ENCODE peak calls at places on chromosomes 2 and 18, in six cellular contexts. One of them, this sample, is unnamed.

GRCh38 chr2:23487735-23488492 is 102.9 kb downstream of the KLHL29 start:
- DNase-seq in HepG2: no peak
- DNase-seq in K562: no peak
- DNase-seq in HCT116: peak
- DNase-seq in WTC11: no peak
- DNase-seq in H1: no peak
- DNase-seq in this sample: no peak

GRCh38 chr18:48902023-48902855 is 48.5 kb downstream of the SMAD7 start:
- DNase-seq in HepG2: peak
- DNase-seq in K562: peak
- DNase-seq in HCT116: peak
- DNase-seq in WTC11: no peak
- DNase-seq in H1: no peak
- DNase-seq in this sample: no peak

GRCh38 chr2:83572400-83572799 is 886.7 kb downstream of the SUCLG1 start:
- DNase-seq in HepG2: no peak
- DNase-seq in K562: no peak
- DNase-seq in HCT116: no peak
- DNase-seq in WTC11: no peak
- DNase-seq in H1: no peak
- DNase-seq in this sample: no peak

GRCh38 chr2:8623576-8623957 is 58.3 kb upstream of the ID2 start:
- DNase-seq in HepG2: no peak
- DNase-seq in K562: no peak
- DNase-seq in HCT116: no peak
- DNase-seq in WTC11: no peak
- DNase-seq in H1: no peak
- DNase-seq in this sample: no peak

GRCh38 chr2:88692187-88692586 is 714 bp downstream of the RPIA start:
- DNase-seq in HepG2: peak
- DNase-seq in K562: peak
- DNase-seq in HCT116: no peak
- DNase-seq in WTC11: peak
- DNase-seq in H1: peak
- DNase-seq in this sample: no peak

GRCh38 chr2:37783545-37783944 is 112.1 kb upstream of the CDC42EP3 start:
- DNase-seq in HepG2: no peak
- DNase-seq in K562: no peak
- DNase-seq in HCT116: no peak
- DNase-seq in WTC11: no peak
- DNase-seq in H1: no peak
- DNase-seq in this sample: no peak

GRCh38 chr2:39128919-39129391 is 8.1 kb upstream of the SOS1 start:
- DNase-seq in HepG2: peak
- DNase-seq in K562: no peak
- DNase-seq in HCT116: no peak
- DNase-seq in WTC11: no peak
- DNase-seq in H1: no peak
- DNase-seq in this sample: peak

GRCh38 chr2:113780472-113780871 is 24.0 kb upstream of the SLC35F5 start:
- DNase-seq in HepG2: no peak
- DNase-seq in K562: no peak
- DNase-seq in HCT116: no peak
- DNase-seq in WTC11: no peak
- DNase-seq in H1: no peak
- DNase-seq in this sample: no peak

GRCh38 chr18:10015288-10015701 is 101.5 kb downstream of the VAPA start:
- DNase-seq in HepG2: no peak
- DNase-seq in K562: no peak
- DNase-seq in HCT116: no peak
- DNase-seq in WTC11: no peak
- DNase-seq in H1: no peak
- DNase-seq in this sample: no peak

GRCh38 chr18:48792141-48792540 is 158.6 kb downstream of the SMAD7 start:
- DNase-seq in HepG2: no peak
- DNase-seq in K562: no peak
- DNase-seq in HCT116: no peak
- DNase-seq in WTC11: no peak
- DNase-seq in H1: no peak
- DNase-seq in this sample: no peak

GRCh38 chr2:210167227-210167626 is 4.0 kb downstream of the KANSL1L start:
- DNase-seq in HepG2: no peak
- DNase-seq in K562: no peak
- DNase-seq in HCT116: no peak
- DNase-seq in WTC11: no peak
- DNase-seq in H1: no peak
- DNase-seq in this sample: no peak

DNA sequence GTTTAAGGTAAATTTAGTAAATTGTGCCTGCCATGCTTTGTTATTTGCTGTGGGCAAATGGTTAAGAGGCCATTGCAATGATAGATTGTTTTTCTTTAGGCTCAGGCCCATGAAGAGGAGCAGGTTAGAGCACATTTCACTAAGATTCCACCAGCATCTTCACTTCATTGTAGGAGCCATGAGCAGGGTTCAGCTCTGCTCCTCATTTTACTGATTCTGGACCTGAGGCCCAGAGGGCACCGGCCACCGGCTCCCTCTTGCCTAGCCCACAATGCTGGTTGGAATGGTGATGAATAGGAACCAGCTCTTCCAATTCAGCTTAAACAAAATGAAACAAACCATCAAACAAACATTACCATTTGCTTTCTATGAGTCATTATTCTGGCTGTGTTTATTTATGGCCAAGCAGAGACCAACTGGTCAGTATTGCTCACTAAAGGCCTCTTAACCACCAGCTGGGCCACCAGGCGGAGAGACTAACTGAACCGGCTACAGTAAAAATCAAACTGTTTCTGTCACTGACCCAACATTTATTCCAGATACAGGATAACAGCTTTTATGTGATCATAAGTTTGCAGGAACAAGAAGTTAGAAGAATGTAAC is 176.7 kb downstream of the MTX2 start:
- DNase-seq in HepG2: peak
- DNase-seq in K562: no peak
- DNase-seq in HCT116: no peak
- DNase-seq in WTC11: no peak
- DNase-seq in H1: no peak
- DNase-seq in this sample: no peak
- TF ChIP-seq ATF3 in HepG2: no peak
- TF ChIP-seq ATF3 in K562: no peak
- TF ChIP-seq ATF3 in HCT116: no peak
- TF ChIP-seq ATF3 in WTC11: no peak
- TF ChIP-seq ATF3 in H1: no peak
- TF ChIP-seq ATF3 in this sample: no peak

GRCh38 chr2:227462463-227462951 is 9.4 kb upstream of the AGFG1 start:
- DNase-seq in HepG2: no peak
- DNase-seq in K562: no peak
- DNase-seq in HCT116: no peak
- DNase-seq in WTC11: no peak
- DNase-seq in H1: no peak
- DNase-seq in this sample: no peak

GRCh38 chr2:227461878-227462462 is 10.0 kb upstream of the AGFG1 start:
- DNase-seq in HepG2: no peak
- DNase-seq in K562: no peak
- DNase-seq in HCT116: no peak
- DNase-seq in WTC11: no peak
- DNase-seq in H1: no peak
- DNase-seq in this sample: no peak

GRCh38 chr2:227460833-227461232 is 11.1 kb upstream of the AGFG1 start:
- DNase-seq in HepG2: no peak
- DNase-seq in K562: no peak
- DNase-seq in HCT116: no peak
- DNase-seq in WTC11: no peak
- DNase-seq in H1: no peak
- DNase-seq in this sample: no peak

GRCh38 chr2:227462972-227463931 is 8.7 kb upstream of the AGFG1 start:
- DNase-seq in HepG2: no peak
- DNase-seq in K562: no peak
- DNase-seq in HCT116: no peak
- DNase-seq in WTC11: no peak
- DNase-seq in H1: no peak
- DNase-seq in this sample: no peak

GRCh38 chr2:227460079-227460485 is 11.9 kb upstream of the AGFG1 start:
- DNase-seq in HepG2: no peak
- DNase-seq in K562: peak
- DNase-seq in HCT116: no peak
- DNase-seq in WTC11: no peak
- DNase-seq in H1: no peak
- DNase-seq in this sample: no peak
- TF ChIP-seq ATF3 in HepG2: no peak
- TF ChIP-seq ATF3 in K562: peak
- TF ChIP-seq ATF3 in HCT116: no peak
- TF ChIP-seq ATF3 in WTC11: no peak
- TF ChIP-seq ATF3 in H1: no peak
- TF ChIP-seq ATF3 in this sample: no peak

DNA sequence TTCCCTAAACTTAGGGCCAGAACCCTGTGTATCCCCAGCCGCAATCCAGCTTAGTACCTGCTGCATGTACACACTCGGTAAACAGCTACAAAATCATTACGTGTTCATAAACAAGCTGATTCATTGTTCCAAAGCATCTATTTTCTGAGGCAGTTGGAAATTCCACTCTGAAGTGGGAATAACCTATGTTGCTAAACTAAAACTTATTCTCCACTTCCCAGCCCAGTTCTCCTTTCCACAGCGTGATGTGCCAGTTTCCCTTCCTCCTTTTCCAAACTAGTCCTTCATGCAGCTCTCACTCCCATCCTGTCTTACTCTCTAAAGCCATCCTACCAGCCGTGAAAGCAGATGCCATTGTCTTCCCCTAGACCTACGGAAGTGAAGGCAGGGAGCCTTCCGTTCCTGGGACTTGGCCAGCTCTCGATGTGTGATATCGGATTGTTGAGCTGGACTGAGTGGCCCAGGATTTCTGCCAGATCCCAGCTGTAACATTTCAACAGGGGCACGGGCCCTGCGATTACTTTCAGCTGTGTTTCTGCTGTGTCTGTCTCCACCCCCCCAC is 100.7 kb downstream of the CRIM1 start:
- DNase-seq in HepG2: no peak
- DNase-seq in K562: no peak
- DNase-seq in HCT116: no peak
- DNase-seq in WTC11: no peak
- DNase-seq in H1: no peak
- DNase-seq in this sample: no peak
- TF ChIP-seq ATF3 in HepG2: no peak
- TF ChIP-seq ATF3 in K562: no peak
- TF ChIP-seq ATF3 in HCT116: no peak
- TF ChIP-seq ATF3 in WTC11: no peak
- TF ChIP-seq ATF3 in H1: no peak
- TF ChIP-seq ATF3 in this sample: no peak

DNA sequence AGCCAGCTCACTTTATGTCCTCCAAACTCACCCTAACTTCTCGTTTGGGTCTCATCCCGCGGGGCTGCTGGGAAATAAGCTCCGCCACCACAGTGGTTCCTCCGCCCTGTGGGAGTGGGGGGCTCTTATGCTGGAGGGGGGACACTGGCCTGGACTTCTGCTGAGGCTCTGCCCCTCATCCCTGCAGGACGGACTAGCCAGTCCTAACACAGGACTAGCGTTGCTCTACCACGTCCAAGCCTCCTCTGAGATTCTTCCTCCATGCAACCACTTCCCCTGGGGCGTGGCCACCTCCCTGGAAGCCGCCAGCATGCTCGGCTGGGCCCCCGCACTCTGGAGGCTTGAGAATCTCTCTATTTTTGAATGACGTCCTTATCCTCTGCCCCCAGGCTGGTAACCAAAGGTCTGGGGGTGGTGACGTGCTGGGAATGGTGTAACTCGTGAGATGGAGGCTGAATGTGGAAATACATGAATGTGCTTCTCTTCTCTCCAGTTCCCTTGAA is 896 bp upstream of the RAB17 start:
- DNase-seq in HepG2: no peak
- DNase-seq in K562: peak
- DNase-seq in HCT116: peak
- DNase-seq in WTC11: no peak
- DNase-seq in H1: no peak
- DNase-seq in this sample: no peak
- TF ChIP-seq ATF3 in HepG2: no peak
- TF ChIP-seq ATF3 in K562: no peak
- TF ChIP-seq ATF3 in HCT116: no peak
- TF ChIP-seq ATF3 in WTC11: no peak
- TF ChIP-seq ATF3 in H1: no peak
- TF ChIP-seq ATF3 in this sample: no peak

GRCh38 chr18:32576296-32576916 is 105.7 kb upstream of the GAREM1 start:
- DNase-seq in HepG2: peak
- DNase-seq in K562: no peak
- DNase-seq in HCT116: no peak
- DNase-seq in WTC11: peak
- DNase-seq in H1: no peak
- DNase-seq in this sample: no peak
- TF ChIP-seq ATF3 in HepG2: no peak
- TF ChIP-seq ATF3 in K562: no peak
- TF ChIP-seq ATF3 in HCT116: no peak
- TF ChIP-seq ATF3 in WTC11: no peak
- TF ChIP-seq ATF3 in H1: no peak
- TF ChIP-seq ATF3 in this sample: no peak

GRCh38 chr2:85718885-85719487 is 24.8 kb downstream of the GNLY start:
- DNase-seq in HepG2: no peak
- DNase-seq in K562: no peak
- DNase-seq in HCT116: no peak
- DNase-seq in WTC11: no peak
- DNase-seq in H1: no peak
- DNase-seq in this sample: no peak

GRCh38 chr2:85719609-85720240 is 25.6 kb downstream of the GNLY start:
- DNase-seq in HepG2: no peak
- DNase-seq in K562: no peak
- DNase-seq in HCT116: no peak
- DNase-seq in WTC11: no peak
- DNase-seq in H1: no peak
- DNase-seq in this sample: no peak

GRCh38 chr2:85718006-85718391 is 23.8 kb downstream of the GNLY start:
- DNase-seq in HepG2: no peak
- DNase-seq in K562: peak
- DNase-seq in HCT116: no peak
- DNase-seq in WTC11: no peak
- DNase-seq in H1: no peak
- DNase-seq in this sample: no peak

GRCh38 chr2:85716346-85716880 is 22.3 kb downstream of the GNLY start:
- DNase-seq in HepG2: no peak
- DNase-seq in K562: no peak
- DNase-seq in HCT116: no peak
- DNase-seq in WTC11: no peak
- DNase-seq in H1: no peak
- DNase-seq in this sample: no peak

DNA sequence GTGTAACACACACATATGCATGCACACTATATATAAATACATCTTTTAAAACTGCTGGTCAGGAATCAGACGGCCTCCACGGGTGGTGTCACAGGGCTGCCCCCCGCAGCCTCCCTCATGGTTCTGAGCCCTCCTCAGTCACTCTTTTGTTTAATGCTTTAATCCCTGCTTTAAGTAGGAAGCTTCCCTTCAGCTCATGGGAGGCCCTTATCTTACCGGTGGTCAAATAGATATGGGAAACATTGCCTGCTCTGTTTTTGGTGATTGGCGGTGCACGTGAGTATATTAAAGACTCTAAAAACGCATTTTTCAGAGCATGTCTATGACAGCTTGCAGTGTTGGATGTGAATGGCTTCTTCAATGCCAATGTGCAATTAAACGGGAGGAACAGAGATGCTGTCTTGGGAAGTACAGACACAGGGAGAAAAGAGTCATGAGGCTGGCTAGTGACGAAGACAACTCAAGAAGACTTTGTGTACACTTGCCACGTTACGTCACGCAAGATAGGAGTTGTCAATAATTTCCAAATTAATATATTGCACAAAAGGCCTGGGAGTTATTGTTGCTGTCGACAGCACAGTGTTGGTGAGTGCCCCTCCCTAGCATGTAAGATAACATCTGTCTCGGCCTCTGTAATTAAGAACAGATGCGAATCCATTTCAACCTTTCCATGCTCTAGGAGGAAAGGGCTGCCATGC is 23.3 kb downstream of the GNLY start:
- DNase-seq in HepG2: no peak
- DNase-seq in K562: no peak
- DNase-seq in HCT116: no peak
- DNase-seq in WTC11: no peak
- DNase-seq in H1: no peak
- DNase-seq in this sample: no peak
- TF ChIP-seq ATF3 in HepG2: no peak
- TF ChIP-seq ATF3 in K562: no peak
- TF ChIP-seq ATF3 in HCT116: no peak
- TF ChIP-seq ATF3 in WTC11: no peak
- TF ChIP-seq ATF3 in H1: no peak
- TF ChIP-seq ATF3 in this sample: no peak

This sample was measured in GM12878.